ENCODE peak calls at places on chromosomes 5 and 9, in nine cellular contexts. Q, M, J, B, Y, O, W, T and H are unnamed samples. For H3K4me1, the result is how much of the 10 kb centered on the place peaks cover.

GRCh38 chr9:75588808-75589207 is 301.7 kb upstream of the PCSK5 start:
- DNase-seq in O (no peak), T (peak), J (no peak), B (no peak), Q (peak), Y (peak), W (peak), M (no peak), H (peak)

GRCh38 chr5:69484891-69485290 is 7.7 kb upstream of the OCLN start:
- DNase-seq in O (no peak), Q (peak), J (no peak), W (no peak), T (no peak), M (no peak), B (no peak), Y (no peak), H (no peak)

GRCh38 chr5:29309359-29309758 is 1884.1 kb upstream of the CDH6 start:
- DNase-seq in Y (no peak), W (no peak), O (no peak), T (no peak), B (no peak), M (no peak), J (no peak), Q (no peak), H (no peak)

GRCh38 chr5:5178580-5178979 is 38.5 kb downstream of the ADAMTS16 start:
- DNase-seq in M (no peak), J (no peak), Q (no peak), O (no peak), W (no peak), B (no peak), T (no peak), Y (no peak), H (no peak)

GRCh38 chr9:21144620-21145019 is 3.0 kb upstream of the IFNW1 start:
- DNase-seq in W (no peak), O (no peak), B (no peak), M (no peak), Y (no peak), Q (no peak), J (peak), T (no peak), H (no peak)

GRCh38 chr5:14206028-14206725 is 63.0 kb downstream of the TRIO start:
- DNase-seq in W (no peak), M (no peak), B (no peak), Y (no peak), T (no peak), Q (no peak), O (no peak), J (no peak), H (no peak)

GRCh38 chr5:78280261-78280660 is 14.2 kb downstream of the AP3B1 start:
- DNase-seq in W (no peak), M (no peak), Y (no peak), T (no peak), O (no peak), B (no peak), J (no peak), Q (peak), H (no peak)

GRCh38 chr9:131885144-131885609 is 145.3 kb upstream of the RAPGEF1 start:
- DNase-seq in Y (no peak), B (no peak), O (no peak), J (no peak), T (no peak), W (no peak), M (no peak), Q (no peak), H (peak)

GRCh38 chr5:73939535-73939934 is 313.5 kb downstream of the ARHGEF28 start:
- DNase-seq in Q (no peak), Y (no peak), W (no peak), M (no peak), J (no peak), B (no peak), O (no peak), T (no peak), H (no peak)

GRCh38 chr9:73152953-73153352 is 1.3 kb downstream of the ANXA1 start:
- DNase-seq in Q (peak), W (no peak), Y (peak), O (no peak), T (no peak), B (no peak), J (no peak), M (no peak), H (no peak)

GRCh38 chr5:150112211-150113046 is 26.1 kb upstream of the CSF1R start:
- DNase-seq in O (peak), B (peak), M (no peak), W (no peak), T (no peak), J (no peak), Y (peak), Q (peak), H (peak)

GRCh38 chr5:158382473-158382872 is 523.5 kb upstream of the CLINT1 start:
- DNase-seq in Y (peak), M (peak), O (peak), W (no peak), T (peak), Q (peak), J (peak), B (no peak), H (no peak)

GRCh38 chr5:10672285-10673044 is 88.6 kb downstream of the DAP start:
- DNase-seq in T (no peak), M (no peak), J (no peak), Y (no peak), O (no peak), W (no peak), B (no peak), Q (no peak), H (no peak)

GRCh38 chr5:10030219-10030831 is 219.4 kb downstream of the ATPSCKMT start:
- DNase-seq in T (peak), B (peak), O (peak), W (peak), J (no peak), M (peak), Y (peak), Q (peak), H (no peak)

GRCh38 chr5:3429962-3430361 is 165.7 kb upstream of the IRX1 start:
- DNase-seq in J (no peak), O (no peak), M (no peak), B (no peak), W (no peak), T (no peak), Y (no peak), Q (no peak), H (no peak)

GRCh38 chr5:34487202-34487879 is 168.8 kb upstream of the RAI14 start:
- DNase-seq in B (no peak), M (no peak), Y (peak), J (no peak), Q (peak), T (no peak), O (peak), W (no peak), H (no peak)

GRCh38 chr9:134062461-134063087 is 5.3 kb downstream of the BRD3 start:
- DNase-seq in O (no peak), J (no peak), W (no peak), T (no peak), B (no peak), Y (no peak), Q (no peak), M (no peak), H (no peak)

GRCh38 chr5:72392326-72392733 is 72.2 kb downstream of the PTCD2 start:
- DNase-seq in Y (peak), W (no peak), M (no peak), T (no peak), J (no peak), B (no peak), O (no peak), Q (peak), H (no peak)

GRCh38 chr5:135993894-135994514 is 34.8 kb upstream of the TGFBI start:
- DNase-seq in T (no peak), O (peak), B (no peak), W (no peak), Y (peak), M (no peak), Q (peak), J (no peak), H (peak)

GRCh38 chr5:121681200-121681855 is 170.4 kb upstream of the FTMT start:
- DNase-seq in O (peak), M (no peak), B (no peak), Y (no peak), J (no peak), Q (no peak), T (peak), W (no peak), H (no peak)

GRCh38 chr9:69806642-69807041 is 14.0 kb upstream of the CFAP95 start:
- DNase-seq in Q (no peak), M (no peak), O (no peak), B (no peak), T (no peak), Y (no peak), J (no peak), W (no peak), H (no peak)

GRCh38 chr9:69811329-69811989 is 9.2 kb upstream of the CFAP95 start:
- DNase-seq in M (no peak), B (no peak), W (no peak), O (no peak), Q (no peak), J (no peak), Y (no peak), T (no peak), H (no peak)

GRCh38 chr9:69812068-69813000 is 8.3 kb upstream of the CFAP95 start:
- DNase-seq in O (no peak), Y (no peak), J (peak), W (no peak), M (no peak), Q (no peak), B (no peak), T (no peak), H (no peak)

GRCh38 chr9:69805962-69806633 is 14.5 kb upstream of the CFAP95 start:
- DNase-seq in B (no peak), O (no peak), J (no peak), Y (no peak), T (no peak), M (no peak), W (no peak), Q (no peak), H (no peak)

GRCh38 chr9:69809304-69809863 is 11.2 kb upstream of the CFAP95 start:
- DNase-seq in B (peak), Q (peak), W (peak), O (no peak), Y (peak), M (peak), T (peak), J (no peak), H (peak)
- TF ChIP-seq EZH2phosphoT487 in B (no peak), Q (no peak), W (no peak), O (no peak), Y (no peak), M (no peak), T (no peak), J (no peak), H (no peak)

DNA sequence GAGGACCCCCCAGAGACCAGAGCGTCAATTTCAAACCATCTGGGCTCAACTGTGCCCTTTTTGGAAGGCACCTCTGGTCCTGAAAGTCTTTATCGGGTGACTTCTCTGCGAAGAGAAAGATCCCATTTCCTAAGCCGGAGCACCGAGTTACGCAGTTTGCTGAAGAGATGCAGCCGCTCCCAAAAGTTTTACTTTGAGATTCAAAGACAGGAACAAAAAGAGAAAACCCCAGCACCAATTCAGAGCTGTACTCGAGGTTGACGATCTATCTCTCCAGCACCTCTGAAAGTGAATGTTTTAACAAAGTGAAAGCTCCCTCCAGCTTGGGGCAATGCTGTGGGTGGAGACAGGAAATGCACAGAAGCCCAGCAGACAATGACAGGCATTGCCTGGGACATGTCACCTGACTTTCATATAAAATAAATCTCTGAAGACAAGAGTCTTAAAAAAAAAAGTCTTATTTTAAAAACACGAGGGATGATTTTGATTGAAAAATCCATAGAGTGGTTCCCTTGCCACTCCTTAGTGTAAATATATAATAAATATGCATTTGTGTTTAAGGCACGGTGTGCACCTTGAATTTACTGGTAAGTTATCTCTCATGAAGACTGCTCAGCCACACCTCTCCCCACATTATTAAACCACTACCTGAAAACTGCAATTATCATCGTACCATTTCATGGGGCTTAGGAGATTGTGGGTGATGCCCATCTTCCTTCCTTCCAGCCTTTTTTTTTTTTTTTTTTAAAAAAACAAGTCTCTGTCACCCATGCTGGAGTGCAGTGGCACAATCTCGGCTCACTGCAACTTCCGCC is 79.9 kb downstream of the FNBP1 start:
- DNase-seq in M (no peak), J (peak), B (peak), O (no peak), W (peak), Y (peak), T (peak), Q (peak), H (no peak)
- H3K4me1 ChIP-seq in M (under half), J (under half), B (under half), O (under half), W (under half), Y (under half), T (under half), Q (under half), H (under half)

GRCh38 chr5:170386743-170387142 is 2.4 kb downstream of the KCNMB1 start:
- DNase-seq in Y (no peak), M (no peak), J (no peak), Q (no peak), O (no peak), B (no peak), T (no peak), W (no peak), H (no peak)

GRCh38 chr5:170382790-170383189 is 6.4 kb downstream of the KCNMB1 start:
- DNase-seq in Q (no peak), B (no peak), T (no peak), W (no peak), Y (no peak), O (no peak), J (no peak), M (no peak), H (no peak)

GRCh38 chr5:170380361-170380951 is 8.7 kb downstream of the KCNMB1 start:
- DNase-seq in Y (peak), J (no peak), O (no peak), T (no peak), B (no peak), M (no peak), Q (no peak), W (no peak), H (peak)

GRCh38 chr5:170378740-170379139 is 10.4 kb downstream of the KCNMB1 start:
- DNase-seq in Q (no peak), W (no peak), O (no peak), M (no peak), B (no peak), Y (no peak), J (no peak), T (no peak), H (no peak)

DNA sequence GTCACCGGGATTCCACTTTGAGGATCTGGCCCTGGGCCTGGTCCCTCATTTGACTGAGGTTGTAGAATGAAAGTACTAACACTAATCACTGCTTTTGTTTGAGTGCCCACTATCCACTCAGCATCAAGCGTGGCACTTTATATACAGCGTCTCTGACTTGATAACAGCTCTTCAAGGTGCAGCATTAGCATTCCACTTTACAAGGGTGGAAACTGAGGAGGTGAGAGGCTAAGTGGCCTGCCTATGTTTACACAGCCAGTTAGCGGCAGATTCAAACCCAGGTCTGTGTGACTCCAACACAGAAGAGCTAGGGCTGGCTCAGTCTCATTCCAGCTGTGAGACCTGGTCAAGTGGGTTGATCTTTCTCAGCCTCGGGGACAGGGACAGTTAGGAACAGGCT is 5.9 kb downstream of the KCNMB1 start:
- DNase-seq in B (no peak), T (no peak), M (no peak), J (no peak), Q (no peak), Y (no peak), O (no peak), W (no peak), H (no peak)
- TF ChIP-seq EZH2phosphoT487 in B (no peak), T (no peak), M (no peak), J (no peak), Q (no peak), Y (no peak), O (no peak), W (no peak), H (no peak)

DNA sequence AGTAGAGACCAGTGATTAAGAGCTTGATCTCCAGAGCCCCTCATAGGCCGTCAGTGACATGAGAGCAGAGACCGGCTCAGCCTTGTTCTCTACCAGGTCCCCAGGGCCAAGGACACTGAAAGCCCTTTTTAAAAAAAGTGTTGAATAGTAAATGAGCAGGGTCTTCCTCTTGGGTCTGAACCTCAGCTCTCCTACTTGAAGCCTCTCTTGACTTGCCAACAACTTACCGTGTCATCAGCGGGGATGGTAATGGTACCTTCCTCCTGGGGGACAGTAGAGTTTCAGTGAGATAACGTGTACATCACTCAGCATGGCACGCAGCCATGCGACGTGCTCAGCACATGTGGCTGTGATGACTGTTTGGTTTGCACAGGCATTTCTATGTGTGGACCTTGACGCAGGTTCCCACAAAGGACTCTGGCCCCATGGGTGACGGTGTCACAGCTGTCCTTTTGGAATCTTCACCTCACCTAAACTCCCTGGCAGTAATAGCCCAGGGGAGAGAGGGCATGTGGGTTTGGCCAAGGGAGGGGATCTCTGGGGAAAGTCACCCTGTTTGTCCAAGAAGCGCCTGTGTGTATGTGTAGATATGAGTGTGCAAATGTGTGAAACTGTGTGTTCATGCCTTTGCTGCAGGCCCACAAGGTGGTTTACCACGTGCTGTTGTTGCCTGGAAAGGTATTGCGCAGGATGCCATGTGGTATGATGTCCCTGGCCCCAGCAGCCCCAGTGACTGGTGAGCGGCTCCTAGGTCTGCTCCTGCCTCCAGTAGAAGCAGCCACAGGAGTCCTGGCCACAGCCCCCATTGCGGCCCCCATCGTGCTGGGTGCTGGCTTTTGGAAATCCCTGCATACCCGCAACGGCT is 18.7 kb downstream of the ERGIC1 start:
- DNase-seq in M (no peak), Q (peak), O (peak), T (no peak), Y (no peak), B (no peak), J (no peak), W (no peak), H (no peak)
- H3K4me1 ChIP-seq in M (under half), Q (under half), O (under half), T (under half), Y (under half), B (under half), J (under half), W (under half), H (under half)

GRCh38 chr9:26112724-26113123 is 434.5 kb upstream of the TUSC1 start:
- DNase-seq in Q (peak), M (no peak), O (no peak), W (no peak), Y (peak), J (no peak), B (no peak), T (no peak), H (no peak)
- TF ChIP-seq EZH2phosphoT487 in Q (no peak), M (no peak), O (no peak), W (no peak), Y (no peak), J (no peak), B (no peak), T (no peak), H (no peak)

DNA sequence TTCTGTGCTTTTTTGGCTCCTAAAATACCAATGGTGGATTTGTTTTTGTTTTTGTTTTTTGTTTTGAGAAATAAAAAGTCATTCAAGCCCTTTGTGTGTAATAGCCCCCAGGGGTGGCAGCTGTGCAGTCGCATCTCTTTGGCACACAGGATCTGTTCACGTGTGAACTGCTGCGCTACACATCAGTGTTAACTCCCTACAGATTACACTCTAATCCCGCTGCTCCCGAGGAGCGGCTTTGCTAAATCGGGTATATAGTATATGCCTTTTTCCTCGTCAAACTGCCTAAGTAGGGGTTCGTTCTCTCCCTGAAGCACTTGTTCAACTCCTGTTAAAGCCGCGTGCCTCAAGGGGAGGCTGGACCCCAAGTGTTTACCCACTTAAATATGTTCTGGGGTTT is 22.3 kb downstream of the ZBTB34 start:
- DNase-seq in M (no peak), J (no peak), T (no peak), O (no peak), B (no peak), Q (no peak), Y (no peak), W (no peak), H (no peak)
- H3K4me1 ChIP-seq in M (under half), J (under half), T (under half), O (under half), B (under half), Q (under half), Y (under half), W (under half), H (under half)